ENCODE peak calls at places on chromosomes 5 and 9, in nine cellular contexts. V is WTC11, C is right lobe of liver, H is endodermal cell, M is GM20000, Y is stomach, T is nephron progenitor cell, S is choroid plexus epithelial cell, J is lower leg skin. L is an unnamed sample.

GRCh38 chr9:20357207-20357503 is 265.1 kb downstream of the MLLT3 start:
- DNase-seq in V (no peak), C (no peak), H (no peak), M (no peak), Y (no peak), T (no peak), S (peak), J (no peak), L (no peak)

GRCh38 chr9:99085949-99086948 is 18.7 kb upstream of the TGFBR1 start:
- DNase-seq in V (no peak), C (no peak), H (no peak), M (no peak), Y (no peak), T (no peak), S (peak), J (no peak), L (no peak)

GRCh38 chr5:137075163-137075970 is 423.8 kb downstream of the SPOCK1 start:
- DNase-seq in V (peak), C (peak), H (peak), M (peak), Y (peak), T (peak), S (peak), J (peak), L (no peak)

GRCh38 chr5:375336-375920 is 53.9 kb downstream of the AHRR start:
- DNase-seq in V (peak), C (peak), H (peak), M (no peak), Y (no peak), T (no peak), S (no peak), J (peak), L (peak)

GRCh38 chr9:6557883-6558282 is 87.6 kb downstream of the GLDC start:
- DNase-seq in V (no peak), C (no peak), H (no peak), M (no peak), Y (no peak), T (no peak), S (no peak), J (no peak), L (no peak)

GRCh38 chr5:64972591-64972990 is 203.9 kb downstream of the CWC27 start:
- DNase-seq in V (no peak), C (no peak), H (no peak), M (no peak), Y (no peak), T (no peak), S (peak), J (no peak), L (no peak)

GRCh38 chr5:169415948-169416347 is 115.0 kb upstream of the SLIT3 start:
- DNase-seq in V (no peak), C (no peak), H (peak), M (no peak), Y (peak), T (no peak), S (no peak), J (no peak), L (no peak)

GRCh38 chr5:120873083-120873482 is 409.0 kb downstream of the PRR16 start:
- DNase-seq in V (no peak), C (no peak), H (no peak), M (no peak), Y (no peak), T (no peak), S (no peak), J (no peak), L (no peak)

GRCh38 chr5:65812648-65813047 is 90.6 kb downstream of the NLN start:
- DNase-seq in V (no peak), C (no peak), H (no peak), M (no peak), Y (peak), T (no peak), S (no peak), J (no peak), L (no peak)

GRCh38 chr9:95128177-95128524 is 189.4 kb downstream of the FANCC start:
- DNase-seq in V (no peak), C (no peak), H (no peak), M (no peak), Y (no peak), T (no peak), S (no peak), J (no peak), L (no peak)

GRCh38 chr9:30239875-30240274 is 2144.6 kb upstream of the ACO1 start:
- DNase-seq in V (no peak), C (no peak), H (no peak), M (no peak), Y (no peak), T (no peak), S (no peak), J (no peak), L (no peak)

GRCh38 chr5:150762216-150762615 is 3.4 kb upstream of the DCTN4 start:
- DNase-seq in V (no peak), C (no peak), H (no peak), M (no peak), Y (no peak), T (no peak), S (no peak), J (no peak), L (no peak)

GRCh38 chr5:1666812-1667588 is 132.6 kb downstream of the MRPL36 start:
- DNase-seq in V (peak), C (no peak), H (peak), M (peak), Y (peak), T (peak), S (no peak), J (peak), L (no peak)

GRCh38 chr5:34599471-34600117 is 56.5 kb upstream of the RAI14 start:
- DNase-seq in V (no peak), C (no peak), H (no peak), M (no peak), Y (no peak), T (no peak), S (peak), J (no peak), L (no peak)

GRCh38 chr5:153952057-153952456 is 86.7 kb downstream of the FAM114A2 start:
- DNase-seq in V (no peak), C (no peak), H (no peak), M (no peak), Y (no peak), T (no peak), S (no peak), J (no peak), L (no peak)

GRCh38 chr5:142492781-142493281 is 168.0 kb upstream of the SPRY4 start:
- DNase-seq in V (no peak), C (no peak), H (no peak), M (no peak), Y (no peak), T (no peak), S (peak), J (no peak), L (no peak)

GRCh38 chr9:20569525-20569924 is 52.8 kb downstream of the MLLT3 start:
- DNase-seq in V (no peak), C (no peak), H (no peak), M (no peak), Y (no peak), T (no peak), S (no peak), J (no peak), L (no peak)

GRCh38 chr9:109254317-109254716 is 66.5 kb downstream of the EPB41L4B start:
- DNase-seq in V (no peak), C (no peak), H (no peak), M (no peak), Y (no peak), T (no peak), S (peak), J (no peak), L (no peak)

GRCh38 chr5:155293605-155294178 is 280.1 kb downstream of the KIF4B start:
- DNase-seq in V (no peak), C (no peak), H (no peak), M (no peak), Y (no peak), T (no peak), S (no peak), J (no peak), L (no peak)

GRCh38 chr9:95516221-95516735 is 493 bp downstream of the PTCH1 start:
- DNase-seq in V (peak), C (no peak), H (no peak), M (no peak), Y (no peak), T (peak), S (no peak), J (no peak), L (no peak)

GRCh38 chr9:128396970-128397613 is 23.6 kb upstream of the CERCAM start:
- DNase-seq in V (peak), C (no peak), H (peak), M (no peak), Y (no peak), T (no peak), S (no peak), J (no peak), L (no peak)

GRCh38 chr5:138503487-138504270 is 38.4 kb downstream of the EGR1 start:
- DNase-seq in V (peak), C (peak), H (peak), M (peak), Y (peak), T (peak), S (peak), J (peak), L (no peak)

GRCh38 chr5:60470881-60471280 is 229.1 kb downstream of the DEPDC1B start:
- DNase-seq in V (no peak), C (no peak), H (no peak), M (no peak), Y (no peak), T (no peak), S (no peak), J (no peak), L (no peak)

GRCh38 chr5:17196686-17197085 is 20.7 kb upstream of the BASP1 start:
- DNase-seq in V (no peak), C (no peak), H (no peak), M (no peak), Y (no peak), T (no peak), S (peak), J (no peak), L (no peak)

GRCh38 chr5:65914644-65915196 is 11.7 kb upstream of the ERBIN start:
- DNase-seq in V (no peak), C (no peak), H (no peak), M (no peak), Y (no peak), T (no peak), S (no peak), J (no peak), L (no peak)

GRCh38 chr5:138339086-138339456 is 1.0 kb downstream of the FAM53C start:
- DNase-seq in V (no peak), C (no peak), H (peak), M (no peak), Y (peak), T (no peak), S (no peak), J (no peak), L (no peak)

DNA sequence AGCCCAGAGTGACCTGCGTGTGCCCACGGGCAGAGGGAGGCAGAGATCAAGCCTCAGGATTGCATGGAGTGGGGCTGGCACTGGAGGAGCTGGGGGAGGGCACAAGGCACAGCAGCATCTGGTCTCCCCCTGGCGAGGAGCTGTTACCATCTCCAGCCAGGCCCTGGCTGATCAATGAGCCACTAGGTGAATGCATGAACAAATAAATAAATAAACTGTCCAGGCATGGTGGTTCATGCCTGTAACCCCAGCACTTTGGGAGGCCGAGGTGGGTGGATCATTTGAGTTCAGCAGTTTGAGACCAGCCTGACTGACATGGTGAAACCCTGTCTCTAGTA is 14.3 kb upstream of the PSMB7 start:
- DNase-seq in V (no peak), C (no peak), H (no peak), M (no peak), Y (no peak), T (no peak), S (no peak), J (no peak), L (no peak)
- TF ChIP-seq CTCF in V (no peak), C (no peak), H (no peak), M (no peak), Y (no peak), T (no peak), S (no peak), J (no peak), L (no peak)

DNA sequence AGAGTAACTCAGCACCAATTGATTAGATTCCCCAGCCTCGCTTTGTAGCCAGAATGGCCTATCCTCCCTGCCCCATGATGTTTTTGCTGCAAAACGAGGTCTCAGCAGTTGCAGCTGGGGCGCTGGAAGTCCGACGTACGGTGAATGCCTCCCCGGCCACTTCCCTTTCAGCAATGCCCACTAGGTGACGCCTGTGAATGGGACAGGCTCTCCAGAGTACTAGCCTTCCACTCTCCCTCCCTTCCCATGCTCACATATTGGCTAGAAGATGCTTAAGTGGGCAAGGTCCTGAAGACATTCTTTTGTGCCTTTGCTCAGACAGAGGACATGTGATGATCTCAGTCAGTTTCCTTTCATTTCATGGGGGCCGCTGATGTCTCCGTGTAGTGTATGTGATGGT is 50.8 kb downstream of the DMRT2 start:
- DNase-seq in V (peak), C (peak), H (peak), M (no peak), Y (peak), T (peak), S (peak), J (no peak), L (no peak)
- TF ChIP-seq CTCF in V (no peak), C (peak), H (peak), M (no peak), Y (no peak), T (peak), S (peak), J (no peak), L (no peak)

GRCh38 chr5:149262315-149262714 is 9.3 kb upstream of the AFAP1L1 start:
- DNase-seq in V (no peak), C (no peak), H (no peak), M (no peak), Y (no peak), T (no peak), S (no peak), J (no peak), L (no peak)

GRCh38 chr5:149265559-149265958 is 6.1 kb upstream of the AFAP1L1 start:
- DNase-seq in V (no peak), C (no peak), H (no peak), M (no peak), Y (no peak), T (no peak), S (peak), J (no peak), L (no peak)

GRCh38 chr5:149261246-149261645 is 10.4 kb upstream of the AFAP1L1 start:
- DNase-seq in V (no peak), C (no peak), H (no peak), M (no peak), Y (no peak), T (no peak), S (no peak), J (no peak), L (no peak)

GRCh38 chr5:149267241-149267973 is 4.3 kb upstream of the AFAP1L1 start:
- DNase-seq in V (no peak), C (no peak), H (no peak), M (no peak), Y (no peak), T (no peak), S (no peak), J (no peak), L (no peak)

DNA sequence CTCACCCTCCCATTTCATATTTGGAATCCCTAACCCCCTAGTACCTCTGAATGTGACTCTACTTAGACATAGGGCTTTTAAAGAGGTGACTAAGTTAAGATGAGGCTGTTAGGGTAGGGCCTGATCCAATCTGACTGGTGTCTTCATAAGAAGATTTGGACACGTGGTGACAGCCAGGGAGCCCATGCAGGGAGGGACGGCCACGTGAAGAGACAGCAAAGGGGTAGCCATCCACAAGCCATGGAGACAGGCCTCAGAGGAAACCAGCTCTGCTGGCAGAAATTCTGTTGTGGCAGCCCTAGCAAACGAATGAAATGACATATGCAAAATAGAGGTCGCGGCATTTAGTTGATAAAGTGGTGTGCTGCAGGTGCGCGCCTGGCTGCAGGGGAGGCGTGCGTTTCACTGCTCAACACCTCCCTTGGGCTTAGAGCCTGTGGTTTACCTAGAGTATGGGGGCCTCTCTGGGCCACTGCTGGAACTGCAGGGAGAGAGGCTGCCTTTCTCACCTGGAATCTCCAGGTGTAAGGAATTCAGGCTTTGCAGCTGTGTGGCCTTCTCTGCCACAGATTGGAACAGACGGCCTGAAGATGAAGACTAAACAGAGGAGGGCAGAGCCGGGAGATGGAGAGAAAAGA is 7.1 kb upstream of the AFAP1L1 start:
- DNase-seq in V (peak), C (peak), H (peak), M (peak), Y (peak), T (peak), S (no peak), J (no peak), L (no peak)
- TF ChIP-seq CTCF in V (peak), C (peak), H (peak), M (peak), Y (no peak), T (peak), S (peak), J (no peak), L (no peak)

GRCh38 chr5:11902304-11902703 is 1.9 kb downstream of the CTNND2 start:
- DNase-seq in V (no peak), C (no peak), H (no peak), M (no peak), Y (no peak), T (no peak), S (no peak), J (no peak), L (no peak)
- TF ChIP-seq CTCF in V (no peak), C (no peak), H (no peak), M (no peak), Y (no peak), T (no peak), S (no peak), J (no peak), L (no peak)

DNA sequence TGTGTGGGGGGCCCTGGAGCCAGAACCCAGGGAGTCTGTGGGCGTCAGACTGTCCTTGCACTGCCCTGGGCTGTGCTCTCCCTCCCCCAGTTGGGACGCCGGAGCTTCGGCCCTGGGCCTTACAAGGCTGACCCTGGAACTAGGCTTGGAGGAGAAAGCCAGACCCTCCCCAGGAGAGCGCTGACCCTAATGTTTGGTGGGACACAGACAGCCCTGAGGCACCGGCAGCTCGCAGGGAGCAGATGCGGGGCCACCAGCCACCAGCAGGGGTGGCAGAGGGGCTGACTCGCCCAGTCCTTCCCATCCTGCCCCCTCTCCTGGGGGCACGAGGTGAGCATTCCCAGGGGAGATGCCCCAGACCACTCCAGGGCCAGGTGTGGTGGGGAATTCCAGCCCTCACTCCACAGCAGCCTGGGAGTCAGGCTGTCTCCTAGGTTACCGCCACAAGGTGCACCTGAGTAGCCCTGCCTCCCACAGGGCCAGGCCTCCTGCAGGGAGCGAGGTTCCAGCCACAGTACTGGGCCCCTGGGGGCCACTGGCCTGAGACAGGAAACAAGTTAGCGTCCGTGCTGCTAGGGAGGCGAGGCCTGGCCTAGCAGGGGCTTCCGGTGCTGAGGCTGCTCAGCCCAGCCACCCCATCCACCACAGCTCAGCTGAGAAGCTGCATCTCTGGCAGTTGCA is 134.6 kb downstream of the OLFM1 start:
- DNase-seq in V (peak), C (no peak), H (peak), M (no peak), Y (no peak), T (no peak), S (no peak), J (no peak), L (no peak)
- TF ChIP-seq CTCF in V (no peak), C (no peak), H (peak), M (no peak), Y (no peak), T (peak), S (no peak), J (no peak), L (no peak)

DNA sequence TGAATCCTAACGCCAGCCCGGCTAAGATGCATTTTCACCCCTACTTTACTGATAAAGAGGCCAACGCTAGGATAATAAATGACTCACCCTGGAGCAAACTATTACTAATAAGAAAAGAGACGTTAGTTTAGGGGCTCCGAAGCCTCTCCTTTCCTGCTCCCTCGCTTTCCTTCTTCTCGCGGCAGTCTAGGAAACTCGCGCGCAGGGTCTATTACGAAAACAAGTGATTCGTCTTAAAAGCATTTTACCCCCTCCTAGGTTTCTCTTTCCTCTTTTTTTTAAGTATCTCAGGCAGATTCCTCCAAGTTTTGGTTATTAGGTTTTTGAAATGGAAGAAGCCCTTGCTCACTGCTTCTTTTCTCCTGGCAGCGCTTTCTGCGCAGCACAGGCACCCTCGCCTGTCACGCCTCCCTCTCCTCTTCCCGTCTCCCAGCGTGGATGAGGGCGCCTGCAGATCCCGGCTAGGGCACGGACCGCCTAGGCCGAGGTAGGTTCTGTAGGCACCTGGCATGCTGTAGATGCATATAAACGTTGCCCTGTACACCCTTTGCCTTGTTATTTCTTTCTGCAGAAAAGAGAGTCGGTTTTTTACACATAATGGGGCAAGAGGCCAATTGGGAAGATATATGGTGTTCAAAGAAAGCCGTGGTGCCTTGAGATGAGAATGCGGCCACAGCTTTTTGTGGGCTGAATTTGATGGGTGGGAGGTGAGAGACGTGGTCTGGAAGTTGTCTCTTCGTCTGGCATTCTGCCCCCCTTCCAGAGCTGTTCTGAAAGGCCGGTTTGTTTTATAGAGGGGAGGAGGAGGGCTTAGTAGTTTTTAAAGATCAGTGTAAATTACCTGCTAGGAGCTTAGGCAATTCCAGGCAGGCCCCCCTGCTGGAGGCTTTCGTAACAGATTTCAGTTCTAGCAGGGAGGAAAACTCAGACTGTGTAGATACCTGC is 981 bp downstream of the GCNT1 start:
- DNase-seq in V (peak), C (no peak), H (peak), M (peak), Y (peak), T (peak), S (peak), J (peak), L (no peak)
- TF ChIP-seq CTCF in V (no peak), C (no peak), H (peak), M (no peak), Y (no peak), T (peak), S (peak), J (no peak), L (no peak)

L was measured in vagina.